ENCODE peak calls at places on chromosomes 4 and X, in seven cellular contexts. K is uterus; P is adipocyte; E is mucosa of descending colon; R is GM23248; Q is effector memory CD4-positive, alpha-beta T cell; F is IMR-90. Y is an unnamed sample.
A peak's percentile ranks its signal among the peaks of the same experiment; 100 is the strongest.

GRCh38 chr4:184765473-184766346 is 31.8 kb upstream of the CENPU start:
- DNase-seq in K (no peak), P (no peak), E (no peak), R (no peak), Q (no peak), F (no peak), Y (no peak)

GRCh38 chrX:39808471-39808917 is 289.3 kb downstream of the BCOR start:
- DNase-seq in K (no peak), P (peak; percentile 64), E (no peak), R (peak; percentile 78), Q (no peak), F (peak; percentile 80), Y (no peak)

GRCh38 chrX:23786268-23786815 is 3.4 kb downstream of the SAT1 start:
- DNase-seq in K (no peak), P (no peak), E (no peak), R (peak; percentile 27), Q (no peak), F (no peak), Y (no peak)

GRCh38 chr4:11769425-11769824 is 340.7 kb upstream of the HS3ST1 start:
- DNase-seq in K (peak; percentile 46), P (no peak), E (no peak), R (no peak), Q (no peak), F (peak; percentile 6), Y (no peak)

GRCh38 chrX:14865201-14865600 is 7.7 kb downstream of the FANCB start:
- DNase-seq in K (no peak), P (peak; percentile 59), E (no peak), R (peak; percentile 48), Q (no peak), F (peak; percentile 41), Y (no peak)

GRCh38 chr4:93359609-93360008 is 468.9 kb upstream of the ATOH1 start:
- DNase-seq in K (no peak), P (no peak), E (no peak), R (no peak), Q (no peak), F (no peak), Y (no peak)

GRCh38 chr4:111064342-111064993 is 441.6 kb upstream of the PITX2 start:
- DNase-seq in K (no peak), P (peak; percentile 38), E (no peak), R (peak; percentile 98), Q (no peak), F (peak; percentile 57), Y (no peak)

GRCh38 chr4:164935363-164935762 is 42.1 kb downstream of the TRIM61 start:
- DNase-seq in K (no peak), P (no peak), E (no peak), R (no peak), Q (no peak), F (no peak), Y (no peak)

GRCh38 chr4:110516106-110516922 is 40.4 kb downstream of the ENPEP start:
- DNase-seq in K (peak; percentile 52), P (peak; percentile 66), E (peak; percentile 58), R (peak; percentile 63), Q (peak; percentile 65), F (peak; percentile 51), Y (no peak)

GRCh38 chr4:113378836-113379235 is 329.4 kb downstream of the ANK2 start:
- DNase-seq in K (no peak), P (no peak), E (no peak), R (no peak), Q (no peak), F (no peak), Y (no peak)

GRCh38 chr4:61210186-61210939 is 10.2 kb downstream of the ADGRL3 start:
- DNase-seq in K (no peak), P (no peak), E (no peak), R (no peak), Q (no peak), F (no peak), Y (no peak)

GRCh38 chrX:35244796-35245508 is 302.4 kb downstream of the FAM47B start:
- DNase-seq in K (no peak), P (no peak), E (peak; percentile 37), R (no peak), Q (no peak), F (no peak), Y (no peak)

GRCh38 chr4:71713611-71714203 is 70.2 kb downstream of the GC start:
- DNase-seq in K (no peak), P (peak; percentile 85), E (no peak), R (peak; percentile 84), Q (no peak), F (peak; percentile 77), Y (no peak)

GRCh38 chr4:137310156-137310555 is 222.1 kb downstream of the PCDH18 start:
- DNase-seq in K (no peak), P (peak; percentile 46), E (no peak), R (peak; percentile 39), Q (no peak), F (peak; percentile 4), Y (no peak)

GRCh38 chrX:9855536-9856320 is 69.5 kb downstream of the SHROOM2 start:
- DNase-seq in K (no peak), P (no peak), E (no peak), R (peak; percentile 30), Q (no peak), F (no peak), Y (no peak)

GRCh38 chrX:9853307-9853706 is 67.1 kb downstream of the SHROOM2 start:
- DNase-seq in K (no peak), P (no peak), E (no peak), R (no peak), Q (no peak), F (no peak), Y (no peak)

GRCh38 chrX:9857575-9857974 is 71.3 kb downstream of the SHROOM2 start:
- DNase-seq in K (no peak), P (no peak), E (no peak), R (no peak), Q (no peak), F (no peak), Y (no peak)

GRCh38 chrX:9858080-9858479 is 71.9 kb downstream of the SHROOM2 start:
- DNase-seq in K (no peak), P (no peak), E (no peak), R (no peak), Q (no peak), F (no peak), Y (no peak)

DNA sequence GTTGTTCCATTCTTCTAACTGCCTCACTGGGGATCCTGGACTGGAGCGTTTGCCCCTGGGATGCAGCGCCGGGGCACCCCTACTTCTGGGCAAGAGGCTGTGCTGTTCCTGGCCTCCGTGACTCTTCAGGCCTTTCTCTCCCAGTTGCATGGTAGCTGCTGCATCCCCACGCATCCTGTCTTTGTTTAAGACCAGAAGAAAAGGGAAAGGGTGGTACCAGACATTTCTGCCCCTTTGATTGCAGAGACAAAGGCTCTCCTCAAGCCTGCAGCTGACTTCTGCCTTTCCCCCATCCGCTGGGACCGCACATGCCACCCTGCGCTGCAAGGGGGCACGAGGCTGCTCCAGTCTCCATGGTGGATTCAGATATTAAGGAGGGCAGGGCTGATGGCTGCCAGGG is 70.4 kb downstream of the SHROOM2 start:
- DNase-seq in K (no peak), P (no peak), E (no peak), R (no peak), Q (no peak), F (no peak), Y (no peak)
- H3K36me3 ChIP-seq in K (no peaks in the 10 kb centered on the region), P (no peaks in the 10 kb centered on the region), E (no peaks in the 10 kb centered on the region), R (no peaks in the 10 kb centered on the region), Q (no peaks in the 10 kb centered on the region), F (no peaks in the 10 kb centered on the region), Y (no peaks in the 10 kb centered on the region)

GRCh38 chr4:77931452-77932135 is 69.0 kb downstream of the MRPL1 start:
- DNase-seq in K (no peak), P (peak; percentile 38), E (no peak), R (peak; percentile 88), Q (no peak), F (peak; percentile 91), Y (no peak)

GRCh38 chr4:77930154-77930553 is 67.5 kb downstream of the MRPL1 start:
- DNase-seq in K (no peak), P (no peak), E (no peak), R (no peak), Q (no peak), F (no peak), Y (no peak)

GRCh38 chr4:77927991-77928925 is 65.6 kb downstream of the MRPL1 start:
- DNase-seq in K (no peak), P (peak; percentile 51), E (no peak), R (peak; percentile 33), Q (no peak), F (peak; percentile 68), Y (no peak)

GRCh38 chr4:77930876-77931275 is 68.2 kb downstream of the MRPL1 start:
- DNase-seq in K (no peak), P (no peak), E (no peak), R (peak; percentile 25), Q (no peak), F (peak; percentile 31), Y (no peak)
- H3K36me3 ChIP-seq in K (no peaks in the 10 kb centered on the region), P (peaks cover 10% of the 10 kb centered on the region), E (no peaks in the 10 kb centered on the region), R (no peaks in the 10 kb centered on the region), Q (peaks cover 4% of the 10 kb centered on the region), F (no peaks in the 10 kb centered on the region), Y (no peaks in the 10 kb centered on the region)

GRCh38 chr4:186598686-186599085 is 43.3 kb upstream of the MTNR1A start:
- DNase-seq in K (no peak), P (no peak), E (no peak), R (no peak), Q (no peak), F (no peak), Y (no peak)
- H3K36me3 ChIP-seq in K (no peaks in the 10 kb centered on the region), P (peaks cover 97% of the 10 kb centered on the region), E (peaks cover 4% of the 10 kb centered on the region), R (peaks cover 69% of the 10 kb centered on the region), Q (no peaks in the 10 kb centered on the region), F (peaks cover 78% of the 10 kb centered on the region), Y (peaks cover 46% of the 10 kb centered on the region)

GRCh38 chr4:848307-848691 is 22.4 kb upstream of the CPLX1 start:
- DNase-seq in K (no peak), P (no peak), E (peak; percentile 40), R (no peak), Q (no peak), F (no peak), Y (no peak)

GRCh38 chr4:848803-849477 is 23.0 kb upstream of the CPLX1 start:
- DNase-seq in K (no peak), P (no peak), E (peak; percentile 37), R (no peak), Q (no peak), F (no peak), Y (no peak)

GRCh38 chr4:851701-852430 is 25.9 kb upstream of the CPLX1 start:
- DNase-seq in K (no peak), P (no peak), E (peak; percentile 32), R (no peak), Q (no peak), F (no peak), Y (no peak)

GRCh38 chr4:850323-850945 is 24.5 kb upstream of the CPLX1 start:
- DNase-seq in K (no peak), P (no peak), E (peak; percentile 23), R (no peak), Q (no peak), F (no peak), Y (no peak)

DNA sequence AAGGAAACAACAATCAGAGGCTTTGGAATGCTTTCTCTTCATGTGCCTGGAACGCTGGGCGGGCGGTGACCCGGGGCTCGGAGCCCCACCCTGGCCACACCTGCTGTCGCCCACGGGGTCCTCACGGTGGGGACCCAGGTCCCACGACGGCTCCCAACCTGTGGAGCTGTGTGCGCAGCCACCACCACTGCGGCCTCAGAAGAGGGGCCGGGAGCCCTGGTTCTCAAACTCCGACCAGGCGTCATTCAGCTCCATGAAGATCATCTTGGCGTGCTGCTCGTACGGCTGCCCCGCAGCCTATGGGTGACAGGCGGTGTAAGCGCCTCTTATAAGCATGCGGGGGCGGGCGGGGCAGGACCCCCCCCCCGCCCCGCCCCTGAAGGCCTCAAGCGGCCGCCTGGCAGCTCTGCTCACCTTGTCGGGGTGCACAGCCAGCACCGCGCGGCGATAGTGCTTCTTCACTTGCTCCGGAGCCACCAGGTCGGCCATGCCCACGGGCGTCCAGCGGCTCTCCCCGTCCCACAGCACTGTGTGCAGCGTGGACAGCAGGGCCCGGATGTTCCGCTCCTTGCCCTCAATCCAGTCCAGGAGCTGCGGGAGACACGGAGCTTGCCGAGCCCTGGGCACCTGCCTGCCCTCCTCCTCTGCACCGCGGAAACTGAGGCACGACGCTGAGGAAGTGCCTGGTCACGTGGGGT is 23.7 kb upstream of the CPLX1 start:
- DNase-seq in K (no peak), P (no peak), E (peak; percentile 42), R (no peak), Q (no peak), F (no peak), Y (no peak)
- H3K36me3 ChIP-seq in K (no peaks in the 10 kb centered on the region), P (peaks cover 32% of the 10 kb centered on the region), E (no peaks in the 10 kb centered on the region), R (peaks cover 4% of the 10 kb centered on the region), Q (peaks cover 28% of the 10 kb centered on the region), F (peaks cover 44% of the 10 kb centered on the region), Y (peaks cover 22% of the 10 kb centered on the region)

Y was measured in thoracic aorta.